ENCODE peak calls at places on chromosomes 4 and X, in nine cellular contexts. K is WTC11; W is NCI-H1105 treated with DMSO at 0.1 percent for 48 hours; L is astrocyte of the spinal cord; I is stimulated activated CD4-positive, alpha-beta T cell treated with anti-CD3 and anti-CD28 coated beads, Interleukin-1b, Interleukin-23, amount 100 ng/mL, for 24 hours; F is germinal center; G is NCI-H1092; V is chondrocyte; J is uterus. R is an unnamed sample.

GRCh38 chrX:138917781-138918180 is 206.3 kb upstream of the FGF13 start:
- DNase-seq in F (no peak), J (no peak), W (no peak), L (peak; percentile 42), V (no peak), K (no peak), G (no peak), I (no peak), R (no peak)

GRCh38 chrX:150405576-150405975 is 42.5 kb downstream of the MAMLD1 start:
- DNase-seq in I (no peak), K (peak; percentile 29), L (no peak), G (no peak), J (no peak), V (no peak), F (no peak), W (no peak), R (peak; percentile 50)

GRCh38 chr4:123661080-123661737 is 264.6 kb downstream of the SPRY1 start:
- DNase-seq in K (no peak), W (no peak), L (peak; percentile 51), V (no peak), I (no peak), G (no peak), J (no peak), F (no peak), R (no peak)

GRCh38 chr4:75769044-75769443 is 44.7 kb downstream of the USO1 start:
- DNase-seq in V (no peak), G (no peak), I (no peak), L (no peak), F (no peak), J (no peak), K (no peak), W (no peak), R (no peak)

GRCh38 chrX:19629541-19629940 is 114.2 kb upstream of the MAP3K15 start:
- DNase-seq in W (no peak), V (no peak), I (no peak), J (no peak), K (no peak), G (no peak), L (no peak), F (no peak), R (no peak)

GRCh38 chrX:134741801-134742200 is 83.5 kb upstream of the PLAC1 start:
- DNase-seq in V (no peak), K (no peak), J (no peak), W (no peak), G (no peak), F (no peak), I (no peak), L (no peak), R (no peak)

GRCh38 chrX:47143894-47144625 is 442 bp downstream of the NDUFB11 start:
- DNase-seq in F (peak; percentile 58), K (peak; percentile 18), G (peak; percentile 43), W (peak; percentile 34), V (no peak), I (no peak), J (no peak), L (peak; percentile 3), R (peak; percentile 45)

GRCh38 chrX:39301041-39301440 is 499.8 kb downstream of the MID1IP1 start:
- DNase-seq in K (no peak), V (no peak), G (peak; percentile 92), I (no peak), J (no peak), F (no peak), W (peak; percentile 29), L (no peak), R (no peak)

GRCh38 chrX:52598886-52599285 is 55.8 kb downstream of the SSX7 start:
- DNase-seq in I (no peak), K (no peak), J (no peak), L (no peak), W (no peak), F (no peak), G (no peak), V (no peak), R (no peak)

GRCh38 chrX:103674531-103675454 is 11.7 kb downstream of the MORF4L2 start:
- DNase-seq in V (no peak), F (no peak), L (no peak), I (no peak), W (no peak), K (no peak), J (no peak), G (no peak), R (no peak)

GRCh38 chrX:38798956-38799355 is 2.3 kb upstream of the MID1IP1 start:
- DNase-seq in I (no peak), L (peak; percentile 77), W (no peak), V (no peak), F (no peak), G (no peak), J (no peak), K (no peak), R (no peak)

GRCh38 chr4:154314248-154314647 is 177.4 kb downstream of the DCHS2 start:
- DNase-seq in G (no peak), V (no peak), I (no peak), K (no peak), L (peak; percentile 25), W (peak; percentile 22), F (no peak), J (no peak), R (no peak)

GRCh38 chrX:41026326-41027136 is 58.7 kb upstream of the USP9X start:
- DNase-seq in F (no peak), V (no peak), W (no peak), J (no peak), I (no peak), G (no peak), K (no peak), L (no peak), R (no peak)

GRCh38 chrX:52839137-52839536 is 28.1 kb downstream of the XAGE5 start:
- DNase-seq in V (no peak), I (no peak), F (no peak), J (no peak), L (no peak), K (no peak), G (no peak), W (no peak), R (no peak)

GRCh38 chr4:59039046-59039445 is 1928.9 kb upstream of the IGFBP7 start:
- DNase-seq in V (no peak), F (no peak), L (no peak), K (no peak), J (no peak), W (no peak), I (no peak), G (no peak), R (no peak)

GRCh38 chr4:180745019-180745418 is 1498.2 kb upstream of the TENM3 start:
- DNase-seq in J (no peak), I (no peak), V (no peak), G (no peak), F (no peak), K (no peak), W (no peak), L (no peak), R (no peak)

GRCh38 chrX:47232803-47233332 is at the start of gene USP11:
- DNase-seq in F (peak; percentile 41), K (peak; percentile 38), L (peak; percentile 53), I (no peak), W (peak; percentile 46), V (no peak), G (peak; percentile 69), J (peak; percentile 63), R (no peak)

GRCh38 chr4:174764105-174764729 is 64.8 kb downstream of the GLRA3 start:
- DNase-seq in G (peak; percentile 44), W (peak; percentile 51), I (no peak), K (no peak), L (peak; percentile 74), J (no peak), F (peak; percentile 10), V (no peak), R (no peak)

GRCh38 chr4:127479031-127479622 is 153.6 kb upstream of the INTU start:
- DNase-seq in W (peak; percentile 30), L (peak; percentile 50), K (no peak), G (peak; percentile 12), V (no peak), F (no peak), I (no peak), J (no peak), R (no peak)

GRCh38 chr4:7417639-7418038 is 17.1 kb downstream of the PSAPL1 start:
- DNase-seq in J (peak; percentile 5), K (no peak), L (no peak), I (no peak), W (no peak), F (no peak), G (no peak), V (no peak), R (peak; percentile 2)

GRCh38 chrX:110162131-110162530 is 155.8 kb downstream of the AMMECR1 start:
- DNase-seq in I (no peak), K (no peak), G (no peak), F (no peak), V (no peak), W (no peak), L (no peak), J (no peak), R (no peak)

GRCh38 chr4:8846046-8846720 is 25.5 kb downstream of the HMX1 start:
- DNase-seq in K (no peak), V (peak; percentile 66), G (no peak), L (no peak), J (no peak), F (no peak), I (no peak), W (no peak), R (no peak)

GRCh38 chrX:65690057-65690855 is 22.8 kb downstream of the MSN start:
- DNase-seq in F (no peak), J (no peak), K (no peak), I (no peak), V (no peak), G (no peak), L (peak; percentile 68), W (no peak), R (no peak)

GRCh38 chrX:49209434-49210251 is 9.7 kb upstream of the SYP start:
- DNase-seq in I (no peak), W (no peak), J (no peak), K (peak; percentile 34), G (no peak), F (no peak), V (peak; percentile 65), L (no peak), R (no peak)

GRCh38 chr4:138445098-138445497 is 202.9 kb upstream of the SLC7A11 start:
- DNase-seq in V (no peak), L (peak; percentile 16), F (no peak), W (no peak), G (no peak), J (no peak), I (no peak), K (no peak), R (no peak)

GRCh38 chrX:104098151-104098808 is 14.0 kb upstream of the ZCCHC18 start:
- DNase-seq in J (peak; percentile 32), K (peak; percentile 21), L (peak; percentile 73), F (peak; percentile 12), W (peak; percentile 79), G (peak; percentile 52), I (peak; percentile 25), V (no peak), R (peak; percentile 56)

GRCh38 chr4:92339671-92340070 is 35.9 kb downstream of the GRID2 start:
- DNase-seq in L (no peak), W (no peak), V (no peak), J (no peak), I (no peak), G (no peak), F (no peak), K (no peak), R (no peak)